ENCODE peak calls at places on chromosomes 3 and 15, in four cellular contexts. A, Q, E and L are unnamed samples.

GRCh38 chr3:193313448-193313958 is 65.0 kb downstream of the ATP13A5 start:
- DNase-seq in E (no peak), Q (no peak), A (no peak), L (no peak)

GRCh38 chr3:59442056-59442455 is 392.2 kb upstream of the CFAP20DC start:
- DNase-seq in E (no peak), Q (peak), A (no peak), L (no peak)

GRCh38 chr3:192629429-192629828 is 97.9 kb downstream of the FGF12 start:
- DNase-seq in E (no peak), A (no peak), Q (no peak), L (no peak)

GRCh38 chr3:14352002-14352627 is 50.3 kb upstream of the SLC6A6 start:
- DNase-seq in A (peak), E (peak), Q (peak), L (peak)

GRCh38 chr3:24273491-24273890 is 221.2 kb downstream of the THRB start:
- DNase-seq in E (no peak), Q (no peak), A (no peak), L (no peak)

GRCh38 chr15:69393831-69394491 is 20.2 kb upstream of the KIF23 start:
- DNase-seq in Q (no peak), E (no peak), A (no peak), L (no peak)

GRCh38 chr3:27312044-27312668 is 57.0 kb downstream of the NEK10 start:
- DNase-seq in E (peak), Q (peak), A (peak), L (peak)

GRCh38 chr3:65425880-65426279 is 612.8 kb downstream of the MAGI1 start:
- DNase-seq in E (no peak), A (peak), Q (peak), L (no peak)

GRCh38 chr15:46251873-46252272 is 617.0 kb downstream of the SQOR start:
- DNase-seq in A (no peak), E (no peak), Q (no peak), L (no peak)

GRCh38 chr3:194270627-194271458 is 80.3 kb downstream of the CPN2 start:
- DNase-seq in Q (no peak), A (peak), E (no peak), L (no peak)

GRCh38 chr3:66270314-66270713 is 49.5 kb downstream of the SLC25A26 start:
- DNase-seq in A (no peak), E (no peak), Q (no peak), L (no peak)

GRCh38 chr3:15347104-15347736 is 14.8 kb upstream of the SH3BP5 start:
- DNase-seq in E (no peak), A (no peak), Q (no peak), L (no peak)

GRCh38 chr15:60565407-60565806 is 86.5 kb upstream of the ICE2 start:
- DNase-seq in E (no peak), A (peak), Q (no peak), L (no peak)

GRCh38 chr15:40161693-40162401 is 978 bp downstream of the BUB1B start:
- DNase-seq in Q (no peak), A (no peak), E (peak), L (no peak)

GRCh38 chr15:99167640-99168039 is 62.8 kb downstream of the SYNM start:
- DNase-seq in E (no peak), Q (no peak), A (no peak), L (peak)

GRCh38 chr3:118466795-118467330 is 567.8 kb downstream of the IGSF11 start:
- DNase-seq in E (no peak), Q (no peak), A (no peak), L (no peak)

GRCh38 chr3:59812778-59813558 is 763.1 kb upstream of the CFAP20DC start:
- DNase-seq in E (no peak), A (no peak), Q (no peak), L (no peak)

GRCh38 chr3:192917508-192918274 is at the start of gene MB21D2:
- DNase-seq in Q (peak), E (peak), A (peak), L (no peak)

GRCh38 chr3:12620305-12620704 is 43.6 kb downstream of the RAF1 start:
- DNase-seq in E (no peak), A (no peak), Q (no peak), L (no peak)

GRCh38 chr3:101809178-101810022 is 30.4 kb downstream of the NXPE3 start:
- DNase-seq in A (peak), E (peak), Q (peak), L (no peak)

GRCh38 chr3:52062499-52062898 is 6.1 kb upstream of the DUSP7 start:
- DNase-seq in E (no peak), Q (no peak), A (no peak), L (peak)

GRCh38 chr3:185308126-185308754 is 54.4 kb upstream of the EHHADH start:
- DNase-seq in Q (peak), A (peak), E (peak), L (peak)

GRCh38 chr3:126355251-126355650 is 2.0 kb downstream of the KLF15 start:
- DNase-seq in Q (no peak), E (peak), A (no peak), L (no peak)

GRCh38 chr3:156633335-156633734 is 41.1 kb upstream of the TIPARP start:
- DNase-seq in E (no peak), Q (no peak), A (no peak), L (no peak)

GRCh38 chr15:85406916-85407315 is 26.5 kb downstream of the AKAP13 start:
- DNase-seq in E (no peak), A (no peak), Q (no peak), L (no peak)

GRCh38 chr15:50418041-50418583 is 6.1 kb upstream of the USP8 start:
- DNase-seq in A (no peak), Q (no peak), E (no peak), L (no peak)

GRCh38 chr3:53180305-53181023 is 19.5 kb downstream of the PRKCD start:
- DNase-seq in Q (no peak), E (no peak), A (no peak), L (peak)

GRCh38 chr15:25175789-25176615 is 221.2 kb downstream of the SNRPN start:
- DNase-seq in Q (no peak), A (peak), E (no peak), L (no peak)

GRCh38 chr3:102926618-102927017 is 491.8 kb downstream of the ZPLD1 start:
- DNase-seq in A (no peak), E (no peak), Q (no peak), L (no peak)

GRCh38 chr3:40597441-40597840 is 72.7 kb downstream of the ZNF621 start:
- DNase-seq in A (no peak), Q (no peak), E (no peak), L (no peak)

GRCh38 chr3:182182531-182182968 is 470.8 kb downstream of the SOX2 start:
- DNase-seq in Q (no peak), E (no peak), A (no peak), L (peak)

GRCh38 chr15:66848666-66849392 is 146.8 kb downstream of the SMAD6 start:
- DNase-seq in Q (no peak), A (no peak), E (no peak), L (no peak)

GRCh38 chr15:83913034-83913632 is 259.2 kb downstream of the ADAMTSL3 start:
- DNase-seq in E (no peak), A (no peak), Q (no peak), L (no peak)

GRCh38 chr15:63476229-63476632 is 28.2 kb upstream of the USP3 start:
- DNase-seq in A (no peak), E (no peak), Q (no peak), L (no peak)

GRCh38 chr3:4712109-4712508 is 219.0 kb downstream of the ITPR1 start:
- DNase-seq in Q (no peak), E (no peak), A (no peak), L (no peak)

GRCh38 chr3:109098245-109098644 is 19.7 kb downstream of the MORC1 start:
- DNase-seq in A (no peak), Q (peak), E (peak), L (no peak)

GRCh38 chr3:133293397-133294107 is 106.3 kb upstream of the BFSP2 start:
- DNase-seq in Q (no peak), A (peak), E (no peak), L (no peak)

GRCh38 chr15:38714309-38715072 is 149.9 kb upstream of the RASGRP1 start:
- DNase-seq in A (no peak), Q (no peak), E (no peak), L (no peak)

GRCh38 chr3:29169456-29169855 is 111.4 kb upstream of the RBMS3 start:
- DNase-seq in A (peak), E (no peak), Q (no peak), L (no peak)

GRCh38 chr3:29168686-29169085 is 112.2 kb upstream of the RBMS3 start:
- DNase-seq in Q (no peak), A (no peak), E (no peak), L (no peak)

GRCh38 chr3:29167180-29167579 is 113.7 kb upstream of the RBMS3 start:
- DNase-seq in Q (no peak), A (no peak), E (no peak), L (no peak)

GRCh38 chr3:29164825-29165224 is 116.0 kb upstream of the RBMS3 start:
- DNase-seq in E (no peak), Q (no peak), A (no peak), L (no peak)
- TF ChIP-seq FOXM1 in E (no peak), Q (no peak), A (no peak), L (no peak)

GRCh38 chr3:129235310-129235917 is 14.0 kb upstream of the COPG1 start:
- DNase-seq in E (no peak), Q (no peak), A (no peak), L (no peak)

GRCh38 chr3:129234441-129234840 is 15.0 kb upstream of the COPG1 start:
- DNase-seq in A (no peak), E (no peak), Q (no peak), L (no peak)

GRCh38 chr3:129231331-129232119 is 17.9 kb upstream of the COPG1 start:
- DNase-seq in Q (no peak), E (no peak), A (no peak), L (no peak)

GRCh38 chr3:129230311-129231019 is 18.9 kb upstream of the COPG1 start:
- DNase-seq in A (no peak), E (peak), Q (no peak), L (no peak)

GRCh38 chr3:129233538-129233937 is 15.9 kb upstream of the COPG1 start:
- DNase-seq in E (no peak), Q (no peak), A (no peak), L (peak)
- TF ChIP-seq FOXM1 in E (no peak), Q (no peak), A (no peak), L (no peak)

GRCh38 chr15:74320358-74321247 is 46.8 kb downstream of the CYP11A1 start:
- DNase-seq in E (peak), A (peak), Q (peak), L (no peak)
- TF ChIP-seq FOXM1 in E (no peak), A (no peak), Q (no peak), L (no peak)

GRCh38 chr3:96986241-96986640 is 171.8 kb downstream of the EPHA6 start:
- DNase-seq in Q (no peak), A (no peak), E (no peak), L (no peak)
- TF ChIP-seq FOXM1 in Q (no peak), A (no peak), E (no peak), L (no peak)

GRCh38 chr3:117171124-117171523 is 461.5 kb downstream of the TUSC7 start:
- DNase-seq in E (no peak), A (no peak), Q (no peak), L (no peak)

GRCh38 chr3:117165611-117166051 is 456.1 kb downstream of the TUSC7 start:
- DNase-seq in A (no peak), Q (no peak), E (no peak), L (no peak)

GRCh38 chr3:117168896-117169295 is 459.3 kb downstream of the TUSC7 start:
- DNase-seq in Q (peak), E (no peak), A (peak), L (no peak)

DNA sequence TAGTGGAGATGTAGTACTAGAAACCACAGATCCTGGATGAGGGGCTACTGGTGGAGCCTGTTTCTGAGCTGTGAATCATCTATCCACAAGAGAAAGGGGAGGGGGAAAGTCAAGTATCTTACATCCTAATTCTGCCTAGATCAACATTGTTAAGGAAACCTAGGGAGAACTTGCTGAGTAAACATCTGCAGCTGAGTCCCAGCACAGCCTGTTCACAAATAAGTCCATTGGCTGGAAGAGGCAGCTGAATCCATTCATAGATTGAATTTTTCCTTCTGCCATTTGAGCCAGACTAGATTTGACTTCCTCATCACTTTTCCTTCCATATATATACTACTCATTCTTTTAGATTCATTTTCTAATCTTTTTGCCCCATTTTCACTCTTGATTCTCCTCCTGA is 460.5 kb downstream of the TUSC7 start:
- DNase-seq in E (no peak), A (no peak), Q (peak), L (no peak)
- TF ChIP-seq FOXM1 in E (no peak), A (no peak), Q (no peak), L (no peak)

DNA sequence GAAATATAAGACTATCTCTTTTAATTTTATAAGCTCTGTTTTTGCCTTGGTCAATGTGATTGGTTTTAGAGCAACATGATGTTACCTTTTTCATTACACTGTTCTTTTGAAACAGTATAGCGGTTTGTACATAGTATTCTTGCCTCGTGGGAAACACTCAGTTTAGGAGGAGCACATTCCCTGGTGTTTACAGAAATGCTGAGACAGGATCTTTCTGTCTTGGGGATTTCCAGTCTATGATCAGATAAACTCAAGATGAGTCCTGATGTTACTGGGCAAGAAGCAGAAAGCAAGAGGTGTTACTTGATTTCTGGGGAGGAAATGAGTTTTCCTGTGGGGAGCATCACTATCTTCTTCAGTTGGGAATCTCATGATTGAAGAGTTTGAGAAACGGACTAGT is 2.5 kb downstream of the TMEM266 start:
- DNase-seq in Q (no peak), A (no peak), E (no peak), L (no peak)
- TF ChIP-seq FOXM1 in Q (no peak), A (no peak), E (no peak), L (no peak)

DNA sequence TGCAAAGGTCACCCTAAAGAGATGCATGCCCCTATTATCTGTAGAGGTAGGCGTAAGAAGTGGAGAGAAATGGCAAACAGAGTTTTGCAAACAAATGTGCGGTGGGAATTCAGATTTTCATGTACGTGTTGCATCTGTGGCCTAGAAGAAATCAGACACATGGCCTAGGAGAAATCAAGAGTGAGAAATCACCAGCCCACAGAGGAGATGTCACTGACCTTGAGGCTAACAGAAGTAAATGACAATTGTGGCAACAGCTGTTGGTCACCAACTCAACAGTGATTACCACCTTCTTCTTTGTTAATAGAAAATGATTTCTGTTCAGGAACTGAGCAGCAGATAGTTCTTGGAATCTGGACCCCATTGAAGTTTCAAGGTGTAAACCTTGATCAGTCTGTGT is 34.1 kb upstream of the RFTN1 start:
- DNase-seq in Q (no peak), E (no peak), A (no peak), L (no peak)
- TF ChIP-seq FOXM1 in Q (no peak), E (no peak), A (no peak), L (no peak)

DNA sequence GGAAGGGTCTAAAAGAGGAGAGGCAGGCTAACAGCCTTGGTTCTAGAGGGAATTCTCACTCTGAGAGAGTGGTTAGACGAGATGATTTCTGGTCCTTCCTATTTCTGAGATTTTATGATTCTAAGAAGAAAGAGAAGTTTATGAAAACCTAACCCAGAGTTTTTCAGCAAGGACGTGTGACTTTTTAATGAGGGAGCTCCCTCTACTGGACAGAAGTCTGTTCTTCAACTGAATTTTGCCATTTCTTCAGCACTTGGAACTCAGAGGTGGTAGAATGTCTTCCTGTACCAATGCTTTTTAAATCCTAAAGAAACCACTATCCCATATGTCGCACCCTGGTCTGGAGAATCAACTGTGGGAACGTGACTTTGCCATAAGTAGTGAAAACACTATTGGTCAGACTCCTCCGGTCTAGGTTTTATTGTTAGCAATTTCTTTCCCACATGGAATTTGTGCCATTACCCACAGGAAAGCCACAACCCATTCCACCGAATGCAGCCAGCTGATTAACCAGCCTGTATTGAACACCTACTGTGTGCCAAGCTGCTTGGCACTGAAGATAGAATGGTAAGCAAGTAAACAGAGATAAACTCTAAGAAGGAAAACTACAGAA is 199.5 kb upstream of the LMCD1 start:
- DNase-seq in Q (peak), E (peak), A (peak), L (no peak)
- TF ChIP-seq FOXM1 in Q (no peak), E (no peak), A (no peak), L (no peak)

GRCh38 chr15:52069559-52069958 is 43.0 kb downstream of the BCL2L10 start:
- DNase-seq in Q (no peak), A (no peak), E (no peak), L (no peak)

GRCh38 chr15:52068004-52068403 is 44.6 kb downstream of the BCL2L10 start:
- DNase-seq in E (no peak), Q (no peak), A (no peak), L (no peak)

GRCh38 chr15:52071570-52071969 is 41.0 kb downstream of the BCL2L10 start:
- DNase-seq in A (no peak), Q (no peak), E (no peak), L (no peak)

GRCh38 chr15:52067545-52067926 is 45.0 kb downstream of the BCL2L10 start:
- DNase-seq in A (no peak), Q (no peak), E (no peak), L (no peak)

DNA sequence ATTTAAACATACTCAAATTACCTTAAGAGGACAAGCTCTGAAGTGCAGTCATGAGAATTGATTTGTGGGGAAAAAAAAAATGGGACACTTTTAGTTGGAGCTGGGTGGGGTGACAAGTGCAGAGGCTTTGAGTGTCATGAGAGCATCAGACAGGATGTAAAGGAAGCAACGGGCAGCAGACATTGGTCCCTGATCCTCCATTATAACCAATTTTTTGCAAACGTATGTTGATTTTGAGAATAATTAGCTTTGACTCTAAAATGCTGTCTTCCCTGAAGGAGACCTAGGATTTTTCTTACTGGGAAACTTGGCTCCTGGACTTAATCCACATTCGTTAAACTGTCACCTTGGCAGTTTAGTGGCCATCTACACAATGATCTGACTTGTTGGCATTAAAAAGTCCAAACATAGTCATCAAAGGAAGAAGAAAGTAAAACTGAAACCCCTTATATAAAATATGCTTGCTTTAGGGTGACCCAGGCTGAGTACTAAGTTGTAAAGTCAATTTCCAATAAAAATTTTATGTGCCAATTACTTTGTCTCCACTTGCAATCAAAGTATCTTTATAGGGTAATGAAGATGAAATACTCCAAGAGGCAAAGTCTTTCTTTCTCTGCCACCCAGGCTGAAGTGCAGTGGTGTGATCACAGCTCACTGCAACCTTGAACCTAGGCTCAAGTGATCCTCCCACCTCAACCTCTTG is 45.6 kb downstream of the BCL2L10 start:
- DNase-seq in A (no peak), E (no peak), Q (no peak), L (no peak)
- TF ChIP-seq FOXM1 in A (no peak), E (no peak), Q (no peak), L (no peak)